ENCODE peak calls at places on chromosomes 1 and 21, in seven cellular contexts. One of them, this sample, is unnamed.

GRCh38 chr1:91778964-91779363 is 107.0 kb downstream of the TGFBR3 start:
- ATAC-seq in naive thymus-derived CD8-positive, alpha-beta T cell: no peak
- ATAC-seq in sciatic nerve: no peak
- ATAC-seq in lower lobe of right lung: peak
- ATAC-seq in aorta: no peak
- ATAC-seq in right lobe of liver: no peak
- ATAC-seq in Right ventricle myocardium superior: no peak
- ATAC-seq in this sample: no peak

GRCh38 chr21:37047079-37047478 is 25.8 kb downstream of the PIGP start:
- ATAC-seq in naive thymus-derived CD8-positive, alpha-beta T cell: no peak
- ATAC-seq in sciatic nerve: no peak
- ATAC-seq in lower lobe of right lung: no peak
- ATAC-seq in aorta: no peak
- ATAC-seq in right lobe of liver: no peak
- ATAC-seq in Right ventricle myocardium superior: no peak
- ATAC-seq in this sample: no peak

GRCh38 chr1:206875752-206876380 is 10.4 kb downstream of the IL20 start:
- ATAC-seq in naive thymus-derived CD8-positive, alpha-beta T cell: no peak
- ATAC-seq in sciatic nerve: no peak
- ATAC-seq in lower lobe of right lung: no peak
- ATAC-seq in aorta: no peak
- ATAC-seq in right lobe of liver: no peak
- ATAC-seq in Right ventricle myocardium superior: no peak
- ATAC-seq in this sample: no peak

GRCh38 chr1:198465201-198466144 is 75.0 kb downstream of the ATP6V1G3 start:
- ATAC-seq in naive thymus-derived CD8-positive, alpha-beta T cell: peak
- ATAC-seq in sciatic nerve: peak
- ATAC-seq in lower lobe of right lung: peak
- ATAC-seq in aorta: no peak
- ATAC-seq in right lobe of liver: peak
- ATAC-seq in Right ventricle myocardium superior: peak
- ATAC-seq in this sample: peak

GRCh38 chr1:27521336-27522147 is 31.6 kb upstream of the WASF2 start:
- ATAC-seq in naive thymus-derived CD8-positive, alpha-beta T cell: peak
- ATAC-seq in sciatic nerve: peak
- ATAC-seq in lower lobe of right lung: peak
- ATAC-seq in aorta: peak
- ATAC-seq in right lobe of liver: no peak
- ATAC-seq in Right ventricle myocardium superior: peak
- ATAC-seq in this sample: peak

GRCh38 chr1:224580006-224580405 is 36.1 kb upstream of the CNIH3 start:
- ATAC-seq in naive thymus-derived CD8-positive, alpha-beta T cell: no peak
- ATAC-seq in sciatic nerve: no peak
- ATAC-seq in lower lobe of right lung: no peak
- ATAC-seq in aorta: no peak
- ATAC-seq in right lobe of liver: no peak
- ATAC-seq in Right ventricle myocardium superior: no peak
- ATAC-seq in this sample: no peak

GRCh38 chr21:38386967-38387366 is 111.3 kb downstream of the ERG start:
- ATAC-seq in naive thymus-derived CD8-positive, alpha-beta T cell: no peak
- ATAC-seq in sciatic nerve: no peak
- ATAC-seq in lower lobe of right lung: no peak
- ATAC-seq in aorta: no peak
- ATAC-seq in right lobe of liver: no peak
- ATAC-seq in Right ventricle myocardium superior: no peak
- ATAC-seq in this sample: no peak

GRCh38 chr1:220207406-220207805 is 64.8 kb downstream of the RAB3GAP2 start:
- ATAC-seq in naive thymus-derived CD8-positive, alpha-beta T cell: no peak
- ATAC-seq in sciatic nerve: no peak
- ATAC-seq in lower lobe of right lung: no peak
- ATAC-seq in aorta: no peak
- ATAC-seq in right lobe of liver: no peak
- ATAC-seq in Right ventricle myocardium superior: no peak
- ATAC-seq in this sample: no peak

GRCh38 chr1:51014878-51015277 is 44.8 kb downstream of the CDKN2C start:
- ATAC-seq in naive thymus-derived CD8-positive, alpha-beta T cell: no peak
- ATAC-seq in sciatic nerve: no peak
- ATAC-seq in lower lobe of right lung: no peak
- ATAC-seq in aorta: no peak
- ATAC-seq in right lobe of liver: no peak
- ATAC-seq in Right ventricle myocardium superior: no peak
- ATAC-seq in this sample: no peak

GRCh38 chr21:40936771-40937261 is 89.9 kb upstream of the DSCAM start:
- ATAC-seq in naive thymus-derived CD8-positive, alpha-beta T cell: no peak
- ATAC-seq in sciatic nerve: no peak
- ATAC-seq in lower lobe of right lung: no peak
- ATAC-seq in aorta: no peak
- ATAC-seq in right lobe of liver: no peak
- ATAC-seq in Right ventricle myocardium superior: peak
- ATAC-seq in this sample: no peak

GRCh38 chr1:9890224-9890731 is 19.8 kb downstream of the CTNNBIP1 start:
- ATAC-seq in naive thymus-derived CD8-positive, alpha-beta T cell: no peak
- ATAC-seq in sciatic nerve: no peak
- ATAC-seq in lower lobe of right lung: no peak
- ATAC-seq in aorta: no peak
- ATAC-seq in right lobe of liver: peak
- ATAC-seq in Right ventricle myocardium superior: peak
- ATAC-seq in this sample: no peak

GRCh38 chr1:161299347-161299746 is 10.4 kb downstream of the MPZ start:
- ATAC-seq in naive thymus-derived CD8-positive, alpha-beta T cell: peak
- ATAC-seq in sciatic nerve: no peak
- ATAC-seq in lower lobe of right lung: no peak
- ATAC-seq in aorta: no peak
- ATAC-seq in right lobe of liver: peak
- ATAC-seq in Right ventricle myocardium superior: no peak
- ATAC-seq in this sample: no peak

GRCh38 chr21:45456014-45456835 is 51.3 kb downstream of the COL18A1 start:
- ATAC-seq in naive thymus-derived CD8-positive, alpha-beta T cell: no peak
- ATAC-seq in sciatic nerve: no peak
- ATAC-seq in lower lobe of right lung: no peak
- ATAC-seq in aorta: peak
- ATAC-seq in right lobe of liver: no peak
- ATAC-seq in Right ventricle myocardium superior: peak
- ATAC-seq in this sample: no peak

GRCh38 chr1:173995475-173995874 is 26.7 kb downstream of the RC3H1 start:
- ATAC-seq in naive thymus-derived CD8-positive, alpha-beta T cell: no peak
- ATAC-seq in sciatic nerve: no peak
- ATAC-seq in lower lobe of right lung: no peak
- ATAC-seq in aorta: no peak
- ATAC-seq in right lobe of liver: no peak
- ATAC-seq in Right ventricle myocardium superior: no peak
- ATAC-seq in this sample: peak